ENCODE peak calls at places on chromosomes 2 and 18, in eight cellular contexts. N is A549, L is breast epithelium, A is uterus, I is astrocyte of the spinal cord, P is right atrium auricular region, V is colonic mucosa, Y is epithelial cell of esophagus. M is an unnamed sample.

GRCh38 chr18:62868645-62869044 is 153.3 kb downstream of the PHLPP1 start:
- DNase-seq in N (no peak), L (no peak), A (no peak), I (no peak), P (no peak), V (no peak), Y (no peak), M (no peak)

GRCh38 chr2:42337356-42337820 is 23.6 kb downstream of the COX7A2L start:
- DNase-seq in N (no peak), L (no peak), A (no peak), I (no peak), P (no peak), V (no peak), Y (no peak), M (no peak)

GRCh38 chr2:63587814-63588384 is 378 bp downstream of the WDPCP start:
- DNase-seq in N (no peak), L (no peak), A (no peak), I (no peak), P (no peak), V (no peak), Y (no peak), M (no peak)

GRCh38 chr18:50848038-50848437 is 28.2 kb upstream of the MRO start:
- DNase-seq in N (peak), L (no peak), A (no peak), I (no peak), P (no peak), V (no peak), Y (no peak), M (no peak)

GRCh38 chr2:179107737-179108136 is 57.8 kb upstream of the CCDC141 start:
- DNase-seq in N (peak), L (no peak), A (no peak), I (peak), P (no peak), V (peak), Y (peak), M (no peak)

GRCh38 chr18:58361212-58361611 is 267.7 kb downstream of the ALPK2 start:
- DNase-seq in N (no peak), L (no peak), A (no peak), I (no peak), P (no peak), V (no peak), Y (no peak), M (no peak)

GRCh38 chr2:11128258-11128951 is 26.9 kb upstream of the SLC66A3 start:
- DNase-seq in N (no peak), L (no peak), A (no peak), I (peak), P (no peak), V (no peak), Y (peak), M (no peak)

GRCh38 chr2:121992700-121993099 is 237.2 kb downstream of the TSN start:
- DNase-seq in N (no peak), L (no peak), A (no peak), I (no peak), P (no peak), V (no peak), Y (no peak), M (no peak)

GRCh38 chr2:9095690-9096089 is 92.2 kb upstream of the MBOAT2 start:
- DNase-seq in N (no peak), L (no peak), A (no peak), I (peak), P (no peak), V (peak), Y (peak), M (no peak)

GRCh38 chr2:8457620-8458255 is 224.1 kb upstream of the ID2 start:
- DNase-seq in N (no peak), L (no peak), A (no peak), I (no peak), P (no peak), V (peak), Y (no peak), M (no peak)

GRCh38 chr2:31778153-31778552 is 197.4 kb upstream of the SRD5A2 start:
- DNase-seq in N (no peak), L (no peak), A (no peak), I (no peak), P (no peak), V (no peak), Y (no peak), M (no peak)

GRCh38 chr2:101697794-101698418 is 399 bp downstream of the MAP4K4 start:
- DNase-seq in N (no peak), L (no peak), A (no peak), I (no peak), P (no peak), V (peak), Y (peak), M (no peak)

GRCh38 chr2:176582990-176583481 is 313.8 kb downstream of the MTX2 start:
- DNase-seq in N (peak), L (no peak), A (peak), I (peak), P (no peak), V (no peak), Y (peak), M (peak)

GRCh38 chr2:235951980-235952379 is 216.2 kb downstream of the GBX2 start:
- DNase-seq in N (no peak), L (no peak), A (no peak), I (no peak), P (no peak), V (no peak), Y (peak), M (no peak)

GRCh38 chr18:50266248-50266704 is at the start of gene CFAP53:
- DNase-seq in N (peak), L (peak), A (peak), I (peak), P (peak), V (peak), Y (peak), M (peak)

GRCh38 chr18:66971951-66972350 is 368.1 kb upstream of the CDH19 start:
- DNase-seq in N (no peak), L (no peak), A (no peak), I (no peak), P (no peak), V (no peak), Y (no peak), M (no peak)

GRCh38 chr2:105680357-105680756 is 64.4 kb upstream of the NCK2 start:
- DNase-seq in N (no peak), L (no peak), A (no peak), I (no peak), P (no peak), V (no peak), Y (no peak), M (no peak)

GRCh38 chr2:72210470-72210869 is 62.8 kb upstream of the CYP26B1 start:
- DNase-seq in N (peak), L (no peak), A (no peak), I (no peak), P (no peak), V (no peak), Y (peak), M (no peak)

GRCh38 chr2:95296036-95296435 is 1.1 kb upstream of the KCNIP3 start:
- DNase-seq in N (no peak), L (no peak), A (no peak), I (no peak), P (no peak), V (no peak), Y (no peak), M (no peak)

GRCh38 chr2:54601339-54601738 is 122.1 kb upstream of the EML6 start:
- DNase-seq in N (no peak), L (no peak), A (no peak), I (peak), P (no peak), V (no peak), Y (no peak), M (no peak)

GRCh38 chr2:30631051-30631671 is 176.1 kb downstream of the CAPN13 start:
- DNase-seq in N (no peak), L (no peak), A (no peak), I (peak), P (no peak), V (no peak), Y (no peak), M (no peak)

GRCh38 chr2:135063210-135063609 is 11.1 kb downstream of the RAB3GAP1 start:
- DNase-seq in N (no peak), L (no peak), A (no peak), I (no peak), P (no peak), V (no peak), Y (no peak), M (no peak)

GRCh38 chr2:110858993-110859770 is 126.8 kb downstream of the ACOXL start:
- DNase-seq in N (no peak), L (no peak), A (no peak), I (no peak), P (no peak), V (no peak), Y (no peak), M (no peak)

GRCh38 chr2:133941666-133942065 is 312.2 kb upstream of the MGAT5 start:
- DNase-seq in N (no peak), L (no peak), A (no peak), I (no peak), P (no peak), V (no peak), Y (no peak), M (no peak)

GRCh38 chr18:25830787-25831186 is 259.6 kb downstream of the SS18 start:
- DNase-seq in N (no peak), L (no peak), A (no peak), I (peak), P (peak), V (no peak), Y (no peak), M (peak)

GRCh38 chr2:135551356-135551755 is 20.1 kb downstream of the R3HDM1 start:
- DNase-seq in N (no peak), L (no peak), A (no peak), I (no peak), P (no peak), V (no peak), Y (no peak), M (no peak)

GRCh38 chr2:95277246-95277906 is 3.1 kb downstream of the PROM2 start:
- DNase-seq in N (no peak), L (no peak), A (no peak), I (no peak), P (no peak), V (peak), Y (peak), M (no peak)

GRCh38 chr2:226800941-226801784 is 1.5 kb upstream of the IRS1 start:
- DNase-seq in N (peak), L (peak), A (peak), I (peak), P (peak), V (peak), Y (peak), M (no peak)

GRCh38 chr2:677056-677949 is at the start of gene TMEM18:
- DNase-seq in N (peak), L (peak), A (peak), I (peak), P (peak), V (peak), Y (peak), M (peak)

GRCh38 chr2:38978504-38978903 is 88.8 kb downstream of the ARHGEF33 start:
- DNase-seq in N (no peak), L (no peak), A (no peak), I (no peak), P (no peak), V (no peak), Y (no peak), M (no peak)

GRCh38 chr2:100819365-100820345 is at the start of gene NPAS2:
- DNase-seq in N (peak), L (no peak), A (peak), I (peak), P (no peak), V (peak), Y (peak), M (no peak)

GRCh38 chr2:54728669-54729120 is 5.2 kb downstream of the EML6 start:
- DNase-seq in N (peak), L (no peak), A (no peak), I (peak), P (no peak), V (no peak), Y (peak), M (peak)

GRCh38 chr18:46067431-46068007 is 4.5 kb downstream of the PSTPIP2 start:
- DNase-seq in N (peak), L (no peak), A (no peak), I (peak), P (no peak), V (no peak), Y (no peak), M (no peak)

GRCh38 chr2:162482463-162482862 is 138.5 kb downstream of the GCA start:
- DNase-seq in N (no peak), L (no peak), A (no peak), I (no peak), P (no peak), V (no peak), Y (no peak), M (no peak)

GRCh38 chr2:25252291-25253152 is 84.1 kb upstream of the POMC start:
- DNase-seq in N (peak), L (no peak), A (peak), I (peak), P (no peak), V (peak), Y (peak), M (no peak)

GRCh38 chr2:30910686-30911085 is 103.4 kb upstream of the CAPN13 start:
- DNase-seq in N (no peak), L (no peak), A (no peak), I (no peak), P (no peak), V (no peak), Y (no peak), M (no peak)

GRCh38 chr2:128354731-128355470 is 36.2 kb upstream of the HS6ST1 start:
- DNase-seq in N (no peak), L (no peak), A (no peak), I (peak), P (peak), V (no peak), Y (no peak), M (no peak)
- TF ChIP-seq CTCF in N (no peak), L (no peak), A (no peak), I (peak), P (no peak), V (no peak), Y (no peak), M (peak)

DNA sequence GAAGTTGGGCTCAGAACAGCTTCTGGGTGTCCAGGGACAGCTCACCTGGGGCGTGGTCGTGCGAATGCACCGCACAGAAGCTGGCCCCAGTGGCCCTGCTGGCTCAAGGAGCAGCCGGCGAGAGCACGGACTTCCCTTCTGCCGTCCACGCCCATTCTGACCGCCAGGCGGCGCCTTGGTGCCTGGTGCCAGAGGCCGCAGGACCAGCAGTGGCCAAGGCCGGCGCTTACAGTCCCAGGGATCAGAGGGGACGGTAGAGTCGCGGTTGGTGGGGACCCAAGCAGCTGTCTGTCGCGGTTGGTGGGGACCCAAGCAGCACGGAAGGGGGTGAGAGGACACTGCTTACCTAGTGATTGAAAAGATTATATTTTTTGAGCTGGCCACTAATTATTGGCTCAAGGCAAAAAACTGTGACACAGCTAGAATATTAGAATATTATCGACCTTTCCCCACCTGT is 25.7 kb downstream of the NPPC start:
- DNase-seq in N (peak), L (peak), A (peak), I (peak), P (peak), V (peak), Y (peak), M (no peak)
- TF ChIP-seq CTCF in N (peak), L (peak), A (peak), I (peak), P (peak), V (peak), Y (peak), M (peak)

GRCh38 chr2:203122317-203122998 is 107.8 kb downstream of the NBEAL1 start:
- DNase-seq in N (peak), L (no peak), A (no peak), I (no peak), P (no peak), V (no peak), Y (no peak), M (no peak)
- TF ChIP-seq CTCF in N (no peak), L (no peak), A (no peak), I (no peak), P (peak), V (peak), Y (peak), M (peak)

GRCh38 chr2:170845343-170845742 is 28.7 kb downstream of the GAD1 start:
- DNase-seq in N (peak), L (no peak), A (no peak), I (no peak), P (no peak), V (no peak), Y (no peak), M (no peak)
- TF ChIP-seq CTCF in N (no peak), L (no peak), A (no peak), I (no peak), P (no peak), V (no peak), Y (no peak), M (no peak)

GRCh38 chr2:190023860-190024259 is 38.7 kb downstream of the MSTN start:
- DNase-seq in N (peak), L (no peak), A (no peak), I (peak), P (no peak), V (no peak), Y (peak), M (no peak)
- TF ChIP-seq CTCF in N (peak), L (no peak), A (no peak), I (peak), P (peak), V (peak), Y (peak), M (peak)

GRCh38 chr2:98155291-98155690 is 68.3 kb downstream of the VWA3B start:
- DNase-seq in N (no peak), L (no peak), A (no peak), I (no peak), P (no peak), V (no peak), Y (no peak), M (no peak)

GRCh38 chr2:98155721-98156120 is 68.8 kb downstream of the VWA3B start:
- DNase-seq in N (no peak), L (no peak), A (no peak), I (no peak), P (no peak), V (no peak), Y (peak), M (no peak)

GRCh38 chr2:98160574-98160973 is 73.6 kb downstream of the VWA3B start:
- DNase-seq in N (no peak), L (no peak), A (no peak), I (no peak), P (no peak), V (no peak), Y (no peak), M (no peak)

GRCh38 chr2:98158305-98158704 is 71.3 kb downstream of the VWA3B start:
- DNase-seq in N (no peak), L (no peak), A (no peak), I (no peak), P (no peak), V (no peak), Y (no peak), M (no peak)

DNA sequence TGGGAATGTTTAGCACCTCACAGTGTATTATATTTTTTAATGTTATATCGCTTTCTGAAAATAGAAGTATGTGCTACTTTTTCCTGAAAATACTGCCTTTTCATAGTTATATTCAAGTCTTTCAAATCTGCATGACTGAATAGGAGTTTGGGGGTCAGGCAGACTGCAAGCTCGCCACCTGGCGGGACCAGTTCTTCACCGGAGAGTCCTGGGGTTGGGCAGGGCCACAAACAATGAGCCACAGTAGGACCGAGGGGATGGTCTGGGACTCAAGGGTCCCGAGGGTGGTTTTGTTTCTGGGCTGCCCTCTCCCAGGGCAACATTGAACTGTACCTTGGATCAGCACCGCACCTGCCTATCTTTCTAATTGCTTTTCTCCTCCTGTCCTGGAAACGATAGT is 70.6 kb downstream of the VWA3B start:
- DNase-seq in N (no peak), L (no peak), A (no peak), I (no peak), P (no peak), V (no peak), Y (no peak), M (no peak)
- TF ChIP-seq CTCF in N (no peak), L (no peak), A (no peak), I (no peak), P (no peak), V (no peak), Y (no peak), M (no peak)

M was measured in AG09319.